ENCODE peak calls at places on chromosome X, in nine cellular contexts. One of them, this sample, is unnamed.
A peak's percentile ranks its signal among the peaks of the same experiment; 100 is the strongest.

GRCh38 chrX:9370888-9371287 is 94.0 kb upstream of the TBL1X start:
- DNase-seq in sigmoid colon: no peak
- DNase-seq in gastrocnemius medialis: no peak
- DNase-seq in psoas muscle: no peak
- DNase-seq in IMR-90: peak; percentile 12
- DNase-seq in tibial artery: peak; percentile 50
- DNase-seq in fibroblast of lung: peak; percentile 63
- DNase-seq in Panc1: no peak
- DNase-seq in SK-N-SH: no peak
- DNase-seq in this sample: no peak

GRCh38 chrX:47900833-47901232 is 64.1 kb downstream of the ZNF81 start:
- DNase-seq in tibial artery: no peak
- DNase-seq in psoas muscle: no peak
- DNase-seq in gastrocnemius medialis: no peak
- DNase-seq in SK-N-SH: no peak
- DNase-seq in IMR-90: no peak
- DNase-seq in Panc1: no peak
- DNase-seq in sigmoid colon: no peak
- DNase-seq in fibroblast of lung: no peak
- DNase-seq in this sample: no peak

GRCh38 chrX:32267796-32268195 is 943.6 kb downstream of the DMD start:
- DNase-seq in tibial artery: no peak
- DNase-seq in SK-N-SH: no peak
- DNase-seq in sigmoid colon: no peak
- DNase-seq in gastrocnemius medialis: no peak
- DNase-seq in IMR-90: no peak
- DNase-seq in psoas muscle: no peak
- DNase-seq in fibroblast of lung: no peak
- DNase-seq in Panc1: no peak
- DNase-seq in this sample: no peak

GRCh38 chrX:72101597-72102037 is 30.1 kb downstream of the RTL5 start:
- DNase-seq in fibroblast of lung: no peak
- DNase-seq in psoas muscle: no peak
- DNase-seq in IMR-90: no peak
- DNase-seq in sigmoid colon: no peak
- DNase-seq in tibial artery: no peak
- DNase-seq in Panc1: no peak
- DNase-seq in SK-N-SH: no peak
- DNase-seq in gastrocnemius medialis: no peak
- DNase-seq in this sample: no peak

GRCh38 chrX:55159556-55159955 is 60.6 kb upstream of the PAGE5 start:
- DNase-seq in sigmoid colon: no peak
- DNase-seq in IMR-90: no peak
- DNase-seq in Panc1: no peak
- DNase-seq in psoas muscle: no peak
- DNase-seq in gastrocnemius medialis: no peak
- DNase-seq in fibroblast of lung: no peak
- DNase-seq in tibial artery: no peak
- DNase-seq in SK-N-SH: no peak
- DNase-seq in this sample: no peak

GRCh38 chrX:48956728-48957414 is 536 bp downstream of the OTUD5 start:
- DNase-seq in Panc1: no peak
- DNase-seq in IMR-90: no peak
- DNase-seq in gastrocnemius medialis: no peak
- DNase-seq in SK-N-SH: no peak
- DNase-seq in tibial artery: no peak
- DNase-seq in psoas muscle: peak; percentile 58
- DNase-seq in fibroblast of lung: no peak
- DNase-seq in sigmoid colon: no peak
- DNase-seq in this sample: no peak

GRCh38 chrX:103453655-103454054 is 65.6 kb downstream of the RAB40A start:
- DNase-seq in SK-N-SH: no peak
- DNase-seq in gastrocnemius medialis: no peak
- DNase-seq in sigmoid colon: no peak
- DNase-seq in psoas muscle: no peak
- DNase-seq in IMR-90: peak; percentile 97
- DNase-seq in Panc1: peak; percentile 4
- DNase-seq in tibial artery: no peak
- DNase-seq in fibroblast of lung: peak; percentile 85
- DNase-seq in this sample: peak; percentile 26

GRCh38 chrX:115330498-115331138 is 41.1 kb downstream of the LUZP4 start:
- DNase-seq in IMR-90: peak; percentile 76
- DNase-seq in fibroblast of lung: peak; percentile 60
- DNase-seq in gastrocnemius medialis: peak; percentile 3
- DNase-seq in sigmoid colon: peak; percentile 71
- DNase-seq in psoas muscle: no peak
- DNase-seq in Panc1: peak; percentile 42
- DNase-seq in SK-N-SH: peak; percentile 67
- DNase-seq in tibial artery: no peak
- DNase-seq in this sample: peak; percentile 14

GRCh38 chrX:153245288-153245731 is 66.2 kb downstream of the MAGEA1 start:
- DNase-seq in sigmoid colon: no peak
- DNase-seq in IMR-90: no peak
- DNase-seq in fibroblast of lung: no peak
- DNase-seq in Panc1: no peak
- DNase-seq in tibial artery: no peak
- DNase-seq in psoas muscle: no peak
- DNase-seq in SK-N-SH: no peak
- DNase-seq in gastrocnemius medialis: no peak
- DNase-seq in this sample: no peak

GRCh38 chrX:71923516-71923915 is 12.9 kb downstream of the NHSL2 start:
- DNase-seq in Panc1: no peak
- DNase-seq in fibroblast of lung: peak; percentile 13
- DNase-seq in gastrocnemius medialis: no peak
- DNase-seq in IMR-90: no peak
- DNase-seq in psoas muscle: no peak
- DNase-seq in tibial artery: no peak
- DNase-seq in sigmoid colon: peak; percentile 79
- DNase-seq in SK-N-SH: peak; percentile 40
- DNase-seq in this sample: no peak

GRCh38 chrX:47745386-47745785 is 86.4 kb upstream of the UXT start:
- DNase-seq in psoas muscle: no peak
- DNase-seq in Panc1: no peak
- DNase-seq in SK-N-SH: no peak
- DNase-seq in gastrocnemius medialis: no peak
- DNase-seq in sigmoid colon: no peak
- DNase-seq in IMR-90: no peak
- DNase-seq in tibial artery: no peak
- DNase-seq in fibroblast of lung: no peak
- DNase-seq in this sample: no peak

GRCh38 chrX:101999644-102000539 is 68.1 kb upstream of the ZMAT1 start:
- DNase-seq in fibroblast of lung: no peak
- DNase-seq in Panc1: no peak
- DNase-seq in tibial artery: no peak
- DNase-seq in psoas muscle: no peak
- DNase-seq in SK-N-SH: no peak
- DNase-seq in sigmoid colon: no peak
- DNase-seq in gastrocnemius medialis: no peak
- DNase-seq in IMR-90: no peak
- DNase-seq in this sample: no peak

GRCh38 chrX:136639506-136640176 is 8.3 kb upstream of the CD40LG start:
- DNase-seq in psoas muscle: no peak
- DNase-seq in sigmoid colon: no peak
- DNase-seq in SK-N-SH: no peak
- DNase-seq in IMR-90: no peak
- DNase-seq in Panc1: no peak
- DNase-seq in fibroblast of lung: peak; percentile 4
- DNase-seq in tibial artery: no peak
- DNase-seq in gastrocnemius medialis: no peak
- DNase-seq in this sample: no peak

GRCh38 chrX:9117851-9118250 is 83.9 kb upstream of the FAM9B start:
- DNase-seq in psoas muscle: no peak
- DNase-seq in Panc1: no peak
- DNase-seq in sigmoid colon: no peak
- DNase-seq in SK-N-SH: no peak
- DNase-seq in gastrocnemius medialis: no peak
- DNase-seq in tibial artery: no peak
- DNase-seq in IMR-90: peak; percentile 27
- DNase-seq in fibroblast of lung: no peak
- DNase-seq in this sample: no peak

GRCh38 chrX:30713061-30713525 is 59.9 kb downstream of the GK start:
- DNase-seq in gastrocnemius medialis: no peak
- DNase-seq in sigmoid colon: no peak
- DNase-seq in psoas muscle: no peak
- DNase-seq in Panc1: peak; percentile 12
- DNase-seq in fibroblast of lung: peak; percentile 49
- DNase-seq in tibial artery: peak; percentile 45
- DNase-seq in SK-N-SH: peak; percentile 51
- DNase-seq in IMR-90: peak; percentile 65
- DNase-seq in this sample: peak; percentile 10

GRCh38 chrX:39309018-39309620 is 507.9 kb downstream of the MID1IP1 start:
- DNase-seq in Panc1: no peak
- DNase-seq in sigmoid colon: no peak
- DNase-seq in gastrocnemius medialis: no peak
- DNase-seq in psoas muscle: no peak
- DNase-seq in SK-N-SH: no peak
- DNase-seq in tibial artery: no peak
- DNase-seq in fibroblast of lung: peak; percentile 75
- DNase-seq in IMR-90: no peak
- DNase-seq in this sample: peak; percentile 34

GRCh38 chrX:99308302-99308701 is 1101.8 kb downstream of the PCDH19 start:
- DNase-seq in sigmoid colon: no peak
- DNase-seq in IMR-90: no peak
- DNase-seq in gastrocnemius medialis: no peak
- DNase-seq in tibial artery: no peak
- DNase-seq in psoas muscle: no peak
- DNase-seq in fibroblast of lung: no peak
- DNase-seq in SK-N-SH: no peak
- DNase-seq in Panc1: no peak
- DNase-seq in this sample: no peak

GRCh38 chrX:13119386-13119785 is 75.0 kb upstream of the FAM9C start:
- DNase-seq in IMR-90: peak; percentile 56
- DNase-seq in fibroblast of lung: peak; percentile 28
- DNase-seq in tibial artery: no peak
- DNase-seq in Panc1: no peak
- DNase-seq in gastrocnemius medialis: no peak
- DNase-seq in sigmoid colon: no peak
- DNase-seq in SK-N-SH: no peak
- DNase-seq in psoas muscle: no peak
- DNase-seq in this sample: no peak

GRCh38 chrX:106415276-106415895 is 196.4 kb upstream of the RADX start:
- DNase-seq in fibroblast of lung: peak; percentile 6
- DNase-seq in SK-N-SH: peak; percentile 26
- DNase-seq in IMR-90: peak; percentile 13
- DNase-seq in gastrocnemius medialis: no peak
- DNase-seq in sigmoid colon: no peak
- DNase-seq in tibial artery: no peak
- DNase-seq in psoas muscle: no peak
- DNase-seq in Panc1: no peak
- DNase-seq in this sample: no peak

GRCh38 chrX:9708923-9709553 is 56.6 kb downstream of the GPR143 start:
- DNase-seq in tibial artery: peak; percentile 45
- DNase-seq in IMR-90: peak; percentile 55
- DNase-seq in SK-N-SH: peak; percentile 77
- DNase-seq in Panc1: peak; percentile 45
- DNase-seq in gastrocnemius medialis: peak; percentile 6
- DNase-seq in psoas muscle: peak; percentile 86
- DNase-seq in sigmoid colon: peak; percentile 82
- DNase-seq in fibroblast of lung: peak; percentile 41
- DNase-seq in this sample: no peak

GRCh38 chrX:44974462-44974861 is 101.5 kb downstream of the KDM6A start:
- DNase-seq in tibial artery: no peak
- DNase-seq in sigmoid colon: no peak
- DNase-seq in Panc1: no peak
- DNase-seq in SK-N-SH: no peak
- DNase-seq in IMR-90: peak; percentile 59
- DNase-seq in psoas muscle: no peak
- DNase-seq in gastrocnemius medialis: no peak
- DNase-seq in fibroblast of lung: peak; percentile 68
- DNase-seq in this sample: no peak

GRCh38 chrX:1416965-1417760 is 25.2 kb upstream of the SLC25A6 start:
- DNase-seq in tibial artery: no peak
- DNase-seq in Panc1: no peak
- DNase-seq in fibroblast of lung: no peak
- DNase-seq in gastrocnemius medialis: no peak
- DNase-seq in psoas muscle: no peak
- DNase-seq in SK-N-SH: no peak
- DNase-seq in sigmoid colon: peak; percentile 20
- DNase-seq in IMR-90: no peak
- DNase-seq in this sample: no peak
- H3K4me3 ChIP-seq in tibial artery: no peak overlapping the region
- H3K4me3 ChIP-seq in Panc1: no peak overlapping the region
- H3K4me3 ChIP-seq in fibroblast of lung: no peak overlapping the region
- H3K4me3 ChIP-seq in gastrocnemius medialis: no peak overlapping the region
- H3K4me3 ChIP-seq in psoas muscle: no peak overlapping the region
- H3K4me3 ChIP-seq in SK-N-SH: no peak overlapping the region
- H3K4me3 ChIP-seq in sigmoid colon: no peak overlapping the region
- H3K4me3 ChIP-seq in IMR-90: no peak overlapping the region
- H3K4me3 ChIP-seq in this sample: no peak overlapping the region

GRCh38 chrX:12115377-12115776 is 22.9 kb upstream of the FRMPD4 start:
- DNase-seq in fibroblast of lung: no peak
- DNase-seq in sigmoid colon: no peak
- DNase-seq in IMR-90: no peak
- DNase-seq in psoas muscle: no peak
- DNase-seq in SK-N-SH: no peak
- DNase-seq in gastrocnemius medialis: no peak
- DNase-seq in tibial artery: no peak
- DNase-seq in Panc1: no peak
- DNase-seq in this sample: no peak
- TF ChIP-seq CTCF in fibroblast of lung: no peak
- TF ChIP-seq CTCF in sigmoid colon: no peak
- TF ChIP-seq CTCF in IMR-90: no peak
- TF ChIP-seq CTCF in psoas muscle: no peak
- TF ChIP-seq CTCF in SK-N-SH: peak; percentile 44
- TF ChIP-seq CTCF in gastrocnemius medialis: no peak
- TF ChIP-seq CTCF in tibial artery: no peak
- TF ChIP-seq CTCF in Panc1: no peak
- TF ChIP-seq CTCF in this sample: peak; percentile 40

GRCh38 chrX:41339148-41339547 is 5.2 kb downstream of the DDX3X start:
- DNase-seq in fibroblast of lung: no peak
- DNase-seq in psoas muscle: no peak
- DNase-seq in IMR-90: no peak
- DNase-seq in SK-N-SH: no peak
- DNase-seq in Panc1: no peak
- DNase-seq in tibial artery: no peak
- DNase-seq in gastrocnemius medialis: no peak
- DNase-seq in sigmoid colon: no peak
- DNase-seq in this sample: no peak
- H3K36me3 ChIP-seq in fibroblast of lung: peaks cover 10% of the 10 kb centered on the region
- H3K36me3 ChIP-seq in psoas muscle: peaks cover 70% of the 10 kb centered on the region
- H3K36me3 ChIP-seq in IMR-90: peaks cover 38% of the 10 kb centered on the region
- H3K36me3 ChIP-seq in SK-N-SH: peaks cover 65% of the 10 kb centered on the region
- H3K36me3 ChIP-seq in Panc1: peaks cover 30% of the 10 kb centered on the region
- H3K36me3 ChIP-seq in tibial artery: peaks cover 27% of the 10 kb centered on the region
- H3K36me3 ChIP-seq in gastrocnemius medialis: no peaks in the 10 kb centered on the region
- H3K36me3 ChIP-seq in sigmoid colon: peaks cover 21% of the 10 kb centered on the region
- H3K36me3 ChIP-seq in this sample: peaks cover 5% of the 10 kb centered on the region

DNA sequence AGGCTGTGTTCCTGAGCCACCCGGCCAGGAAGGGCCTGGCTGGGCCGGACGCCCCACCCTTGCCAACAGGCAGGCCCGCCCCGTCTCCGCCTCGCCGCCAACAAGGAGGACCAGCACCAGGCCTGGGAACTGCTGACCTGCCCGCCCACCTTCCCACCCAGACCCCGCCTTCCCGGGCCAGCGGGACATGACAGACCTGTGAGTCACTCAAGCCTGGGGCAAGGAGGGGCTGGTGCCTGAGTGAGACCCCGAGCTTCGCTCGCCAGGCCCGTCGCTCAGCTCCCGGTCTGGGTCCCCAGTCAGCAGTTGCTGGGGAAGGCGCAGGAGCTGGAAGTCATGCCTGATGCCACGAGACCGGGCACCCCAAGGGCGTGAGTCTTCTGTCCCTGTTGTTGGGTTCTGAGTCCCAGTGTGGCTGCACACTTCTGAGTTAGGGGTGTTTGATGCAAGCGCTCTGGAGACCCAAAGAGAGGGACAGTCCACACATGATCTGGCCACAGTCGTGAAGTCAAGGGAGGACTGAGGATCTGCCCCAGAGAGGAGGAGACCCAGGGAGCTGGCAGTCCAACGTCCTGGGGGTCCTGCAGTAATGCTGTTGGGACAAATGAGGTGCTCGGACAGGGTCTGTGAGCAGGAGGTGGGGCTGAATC is at the start of gene DNASE1L1:
- DNase-seq in sigmoid colon: peak; percentile 86
- DNase-seq in SK-N-SH: no peak
- DNase-seq in gastrocnemius medialis: peak; percentile 79
- DNase-seq in IMR-90: peak; percentile 87
- DNase-seq in fibroblast of lung: peak; percentile 90
- DNase-seq in psoas muscle: peak; percentile 94
- DNase-seq in tibial artery: peak; percentile 87
- DNase-seq in Panc1: no peak
- DNase-seq in this sample: peak; percentile 60
- H3K4me3 ChIP-seq in sigmoid colon: peak within 1 kb of the TSS; percentile 20
- H3K4me3 ChIP-seq in SK-N-SH: peak within 1 kb of the TSS; percentile 38
- H3K4me3 ChIP-seq in gastrocnemius medialis: peak within 1 kb of the TSS; percentile 54
- H3K4me3 ChIP-seq in IMR-90: peak within 1 kb of the TSS; percentile 76
- H3K4me3 ChIP-seq in fibroblast of lung: peak within 1 kb of the TSS; percentile 49
- H3K4me3 ChIP-seq in psoas muscle: peak within 1 kb of the TSS; percentile 69
- H3K4me3 ChIP-seq in tibial artery: peak within 1 kb of the TSS; percentile 51
- H3K4me3 ChIP-seq in Panc1: peak within 1 kb of the TSS; percentile 49
- H3K4me3 ChIP-seq in this sample: peak within 1 kb of the TSS; percentile 32